ENCODE peak calls at places on chromosomes 13 and 19, in nine cellular contexts. S, L, J, W, P, V, D, R and T are unnamed samples. For H3K4me1, the result is how much of the 10 kb centered on the place peaks cover.

GRCh38 chr19:17184381-17184841 is 30.7 kb upstream of the USE1 start:
- ATAC-seq in P (no peak), W (no peak), R (no peak), S (no peak), L (peak), D (no peak), V (peak), J (no peak), T (no peak)

GRCh38 chr19:55352040-55352439 is 2.5 kb downstream of the COX6B2 start:
- ATAC-seq in S (no peak), D (no peak), R (no peak), V (no peak), J (no peak), P (no peak), L (no peak), W (peak), T (no peak)

GRCh38 chr13:94478913-94479312 is 569 bp downstream of the DCT start:
- ATAC-seq in R (no peak), V (no peak), S (no peak), W (no peak), D (no peak), L (no peak), J (no peak), P (no peak), T (no peak)

GRCh38 chr19:34645551-34645950 is 31.4 kb downstream of the SCGB2B2 start:
- ATAC-seq in R (peak), W (no peak), P (no peak), V (no peak), J (no peak), D (no peak), L (no peak), S (no peak), T (no peak)

GRCh38 chr19:4217429-4218264 is 11.7 kb upstream of the EBI3 start:
- ATAC-seq in R (no peak), D (no peak), V (no peak), J (no peak), P (no peak), S (no peak), W (no peak), L (no peak), T (no peak)

GRCh38 chr19:1058112-1058511 is 8.9 kb upstream of the ARHGAP45 start:
- ATAC-seq in L (no peak), W (no peak), R (no peak), P (no peak), J (no peak), S (no peak), V (no peak), D (no peak), T (no peak)

GRCh38 chr19:30106417-30107095 is 164.5 kb downstream of the URI1 start:
- ATAC-seq in J (no peak), S (no peak), L (no peak), P (no peak), R (no peak), V (no peak), W (no peak), D (no peak), T (no peak)

GRCh38 chr13:40355126-40355719 is 311.2 kb downstream of the FOXO1 start:
- ATAC-seq in V (peak), W (no peak), J (peak), D (no peak), P (no peak), L (no peak), R (no peak), S (no peak), T (no peak)

GRCh38 chr19:46542428-46543230 is 47.0 kb upstream of the PNMA8B start:
- ATAC-seq in L (peak), S (peak), R (peak), D (peak), J (peak), W (peak), V (peak), P (peak), T (peak)

GRCh38 chr13:27658569-27658968 is 36.9 kb downstream of the POLR1D start:
- ATAC-seq in J (no peak), S (no peak), V (no peak), R (no peak), W (no peak), D (no peak), P (no peak), L (no peak), T (no peak)

GRCh38 chr13:79803939-79804487 is 323.1 kb downstream of the NDFIP2 start:
- ATAC-seq in J (no peak), L (no peak), V (no peak), D (no peak), R (no peak), S (peak), P (no peak), W (no peak), T (no peak)

GRCh38 chr13:44870456-44870929 is 118.8 kb downstream of the NUFIP1 start:
- ATAC-seq in D (peak), P (peak), J (no peak), L (peak), S (peak), V (peak), R (peak), W (no peak), T (peak)

GRCh38 chr19:6639439-6639838 is 30.5 kb downstream of the TNFSF14 start:
- ATAC-seq in J (no peak), V (no peak), S (no peak), P (no peak), W (no peak), L (no peak), D (no peak), R (no peak), T (no peak)

GRCh38 chr19:2775556-2776430 is 7.3 kb downstream of the SGTA start:
- ATAC-seq in W (peak), J (no peak), D (no peak), S (peak), V (peak), R (peak), L (peak), P (peak), T (peak)

GRCh38 chr19:16584825-16585801 is 12.9 kb upstream of the SLC35E1 start:
- ATAC-seq in R (no peak), P (no peak), D (no peak), W (no peak), S (no peak), L (no peak), V (no peak), J (no peak), T (no peak)

GRCh38 chr13:110476220-110476617 is 85.3 kb downstream of the RAB20 start:
- ATAC-seq in W (no peak), L (no peak), D (no peak), V (no peak), P (no peak), S (no peak), R (no peak), J (no peak), T (no peak)

GRCh38 chr19:58361900-58362271 is 665 bp downstream of the ZNF497 start:
- ATAC-seq in D (peak), J (no peak), S (peak), P (peak), W (peak), V (peak), R (peak), L (peak), T (no peak)

GRCh38 chr19:55369651-55370304 is 485 bp downstream of the IL11 start:
- ATAC-seq in V (no peak), R (no peak), J (peak), W (no peak), S (peak), L (peak), P (no peak), D (peak), T (peak)

GRCh38 chr13:36154567-36155231 is 23.5 kb upstream of the DCLK1 start:
- ATAC-seq in R (peak), P (no peak), W (no peak), S (no peak), V (no peak), D (peak), L (peak), J (peak), T (peak)

GRCh38 chr19:1823539-1824251 is 11.6 kb upstream of the ATP8B3 start:
- ATAC-seq in S (no peak), W (no peak), R (no peak), V (no peak), D (no peak), J (no peak), P (no peak), L (no peak), T (no peak)

GRCh38 chr19:46240693-46241092 is 11.2 kb downstream of the IGFL1 start:
- ATAC-seq in J (no peak), R (no peak), D (no peak), L (no peak), P (no peak), S (no peak), V (no peak), W (no peak), T (no peak)

GRCh38 chr13:66009241-66009640 is 1220.9 kb downstream of the PCDH9 start:
- ATAC-seq in J (no peak), P (no peak), S (no peak), W (no peak), R (no peak), D (no peak), L (no peak), V (no peak), T (no peak)

GRCh38 chr19:17323973-17324327 is 10.7 kb downstream of the ANO8 start:
- ATAC-seq in P (no peak), J (no peak), S (no peak), V (no peak), R (no peak), D (no peak), W (no peak), L (no peak), T (no peak)

GRCh38 chr13:77980592-77980991 is 62.0 kb upstream of the EDNRB start:
- ATAC-seq in D (no peak), W (no peak), S (no peak), V (no peak), L (peak), R (no peak), P (no peak), J (peak), T (peak)

GRCh38 chr13:113437408-113438010 is 15.8 kb downstream of the ADPRHL1 start:
- ATAC-seq in W (no peak), R (peak), S (peak), L (no peak), D (peak), P (peak), J (no peak), V (peak), T (peak)

GRCh38 chr19:45670670-45671453 is 2.8 kb downstream of the GIPR start:
- ATAC-seq in P (no peak), D (peak), J (peak), S (peak), W (no peak), R (peak), L (peak), V (peak), T (peak)

DNA sequence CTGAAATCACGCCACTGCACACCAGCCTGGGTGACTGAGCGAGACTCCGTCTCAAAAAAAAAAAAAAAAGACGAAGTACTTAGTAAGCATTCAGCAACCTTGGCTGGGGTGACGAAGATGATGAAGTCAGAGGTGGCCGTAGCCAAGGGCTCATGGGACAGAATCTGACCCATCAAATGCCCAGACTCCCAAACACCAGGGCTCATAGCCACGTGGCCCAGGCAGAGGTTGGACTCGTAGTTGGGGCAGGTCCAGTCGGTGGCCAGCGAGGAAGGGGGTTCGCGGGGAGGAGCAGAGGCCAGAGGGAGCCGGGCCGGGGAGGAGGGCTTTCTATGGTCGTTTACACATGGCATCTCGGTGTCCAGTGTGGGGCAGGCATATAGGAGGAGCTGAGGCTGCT is 52.1 kb upstream of the EHD2 start:
- ATAC-seq in W (no peak), R (peak), V (no peak), S (no peak), P (no peak), D (no peak), L (no peak), J (no peak), T (no peak)
- H3K4me1 ChIP-seq in W (under half), R (half or more), V (under half), S (half or more), P (half or more), D (under half), L (under half), J (under half), T (under half)

GRCh38 chr13:100987993-100988392 is 313.4 kb upstream of the TMTC4 start:
- ATAC-seq in S (no peak), W (no peak), D (peak), P (no peak), V (no peak), R (no peak), L (peak), J (no peak), T (no peak)
- TF ChIP-seq CTCF in S (peak), W (no peak), D (peak), P (no peak), V (no peak), R (no peak), L (no peak), J (no peak), T (no peak)

GRCh38 chr19:41563847-41564514 is 12.0 kb upstream of the CEACAM21 start:
- ATAC-seq in W (no peak), D (peak), P (no peak), J (peak), S (peak), V (peak), L (peak), R (no peak), T (no peak)
- H3K4me1 ChIP-seq in W (under half), D (under half), P (under half), J (under half), S (under half), V (under half), L (under half), R (under half), T (under half)

DNA sequence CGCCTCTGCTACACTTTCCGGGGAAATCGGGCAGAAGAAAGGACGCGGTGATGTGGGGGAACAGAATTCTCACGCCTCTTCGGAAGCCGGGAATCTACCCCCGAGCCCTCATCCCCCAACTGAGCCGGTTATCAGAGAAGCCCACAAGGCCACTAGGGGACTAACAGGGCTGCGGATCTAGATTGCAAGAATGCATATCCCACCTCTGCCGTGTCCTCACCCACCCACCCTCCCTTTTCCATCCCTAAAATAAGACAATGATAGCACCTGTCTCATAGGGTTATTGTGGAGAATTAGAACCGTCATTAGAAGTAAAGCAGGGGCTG is 1.1 kb downstream of the IGFLR1 start:
- ATAC-seq in R (no peak), L (no peak), D (peak), J (no peak), S (peak), W (no peak), V (no peak), P (no peak), T (no peak)
- TF ChIP-seq CTCF in R (no peak), L (no peak), D (no peak), J (no peak), S (no peak), W (no peak), V (no peak), P (no peak), T (no peak)

GRCh38 chr19:8389891-8390616 is at the start of gene RAB11B:
- ATAC-seq in R (peak), S (peak), W (peak), V (peak), L (peak), J (peak), D (peak), P (peak), T (peak)
- H3K4me1 ChIP-seq in R (under half), S (half or more), W (under half), V (half or more), L (half or more), J (under half), D (under half), P (under half), T (half or more)

GRCh38 chr19:10839071-10840050 is 3.3 kb upstream of the TMED1 start:
- ATAC-seq in J (no peak), R (no peak), L (no peak), P (no peak), W (no peak), D (no peak), V (no peak), S (no peak), T (no peak)

GRCh38 chr19:10835754-10836477 is at the start of gene TMED1:
- ATAC-seq in J (peak), L (peak), S (peak), V (peak), R (peak), D (peak), P (peak), W (peak), T (peak)

GRCh38 chr19:10838377-10838776 is 2.4 kb upstream of the TMED1 start:
- ATAC-seq in S (no peak), R (no peak), D (no peak), P (no peak), J (no peak), V (no peak), L (no peak), W (no peak), T (no peak)

GRCh38 chr19:10835089-10835753 is 791 bp downstream of the TMED1 start:
- ATAC-seq in D (peak), W (no peak), L (peak), R (peak), S (no peak), P (no peak), J (peak), V (peak), T (no peak)

DNA sequence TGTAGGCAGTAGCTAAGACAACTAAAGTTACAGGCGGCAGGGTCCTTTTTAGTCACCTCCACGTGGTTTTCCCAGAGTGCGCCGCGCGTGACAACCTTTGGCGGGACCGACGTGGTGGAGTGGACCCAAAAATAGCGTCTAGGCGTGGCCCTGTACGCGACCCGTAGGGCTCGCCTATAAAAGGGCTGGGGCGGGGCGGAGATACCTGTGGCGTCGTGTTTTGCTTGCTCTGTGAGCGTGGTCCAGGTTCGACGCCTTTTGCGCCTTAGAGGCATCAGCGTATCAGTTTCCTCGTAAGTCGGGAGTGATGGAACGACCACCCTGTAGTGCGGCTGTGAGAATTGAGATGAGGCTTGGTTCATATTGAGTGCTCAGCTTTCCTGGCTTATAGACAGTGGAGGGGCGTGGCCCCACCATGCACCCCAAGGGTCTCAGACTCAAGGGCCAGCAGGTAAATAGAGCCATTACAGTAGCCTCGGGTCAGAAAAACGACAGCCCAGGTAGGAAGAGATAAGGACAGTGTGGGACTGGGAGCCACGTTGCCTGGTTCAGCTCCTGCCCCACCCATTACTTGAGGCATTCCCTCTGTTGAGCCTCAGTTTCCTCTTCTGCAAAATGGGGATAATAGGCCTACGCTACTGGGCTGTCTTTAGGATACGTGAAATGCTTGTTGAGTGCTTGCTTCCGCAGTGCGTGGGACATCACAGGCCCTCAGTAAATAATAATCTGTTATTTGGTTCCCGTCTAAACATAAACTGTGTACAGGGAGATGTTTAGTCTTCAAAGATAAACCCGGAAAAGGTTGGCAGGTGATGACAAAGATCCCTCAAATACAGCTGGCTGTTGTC is 690 bp upstream of the TMED1 start:
- ATAC-seq in D (peak), R (peak), J (peak), V (peak), L (peak), W (peak), S (no peak), P (peak), T (peak)
- TF ChIP-seq CTCF in D (no peak), R (no peak), J (no peak), V (no peak), L (no peak), W (no peak), S (no peak), P (no peak), T (no peak)

DNA sequence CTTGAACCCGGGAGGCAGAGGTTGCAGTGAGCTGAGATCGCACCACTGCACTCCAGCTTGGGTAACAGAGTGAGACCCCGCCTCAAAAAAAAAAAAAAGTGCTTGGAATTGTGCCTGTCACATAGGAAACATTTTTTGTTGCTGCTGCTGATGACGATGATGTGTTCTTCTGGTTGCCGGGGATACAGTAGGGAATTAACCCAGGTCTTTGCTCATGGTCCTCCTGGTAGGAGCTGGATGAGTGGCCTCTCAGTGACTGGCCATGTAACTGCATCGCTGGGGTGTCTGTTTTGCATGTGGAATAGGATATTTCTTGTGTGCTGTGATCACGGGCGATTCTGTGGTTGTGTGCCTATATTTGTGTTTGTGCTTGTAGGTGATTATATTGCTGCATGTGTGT is 4.7 kb upstream of the CNFN start:
- ATAC-seq in D (no peak), W (no peak), R (no peak), L (no peak), V (no peak), J (no peak), S (no peak), P (no peak), T (no peak)
- H3K4me1 ChIP-seq in D (under half), W (under half), R (under half), L (under half), V (under half), J (under half), S (under half), P (under half), T (under half)